ENCODE peak calls at places on chromosomes 11 and 22, in five cellular contexts. One of them, this sample, is unnamed.

GRCh38 chr11:122804161-122804560 is 34.1 kb upstream of the CRTAM start:
- DNase-seq in PC-3: peak; percentile 81
- DNase-seq in hypothalamus: no peak
- DNase-seq in ovary: no peak
- DNase-seq in BJ: no peak
- DNase-seq in this sample: no peak

GRCh38 chr11:499201-500076 is 7.6 kb downstream of the RNH1 start:
- DNase-seq in ovary: no peak
- DNase-seq in hypothalamus: no peak
- DNase-seq in PC-3: no peak
- DNase-seq in BJ: no peak
- DNase-seq in this sample: no peak

GRCh38 chr11:79030448-79030847 is 410.4 kb downstream of the TENM4 start:
- DNase-seq in hypothalamus: no peak
- DNase-seq in BJ: no peak
- DNase-seq in PC-3: no peak
- DNase-seq in ovary: no peak
- DNase-seq in this sample: no peak

GRCh38 chr11:68117896-68118470 is 3.2 kb downstream of the CHKA start:
- DNase-seq in BJ: no peak
- DNase-seq in ovary: no peak
- DNase-seq in hypothalamus: no peak
- DNase-seq in PC-3: peak; percentile 19
- DNase-seq in this sample: no peak

GRCh38 chr22:29071261-29072045 is 1.4 kb upstream of the KREMEN1 start:
- DNase-seq in ovary: peak; percentile 74
- DNase-seq in PC-3: peak; percentile 20
- DNase-seq in hypothalamus: no peak
- DNase-seq in BJ: no peak
- DNase-seq in this sample: peak; percentile 79

GRCh38 chr11:85028329-85029101 is 598.6 kb downstream of the DLG2 start:
- DNase-seq in hypothalamus: no peak
- DNase-seq in BJ: no peak
- DNase-seq in PC-3: no peak
- DNase-seq in ovary: no peak
- DNase-seq in this sample: no peak

GRCh38 chr22:45263790-45264269 is 20.9 kb upstream of the UPK3A start:
- DNase-seq in hypothalamus: peak; percentile 47
- DNase-seq in ovary: peak; percentile 80
- DNase-seq in BJ: no peak
- DNase-seq in PC-3: no peak
- DNase-seq in this sample: peak; percentile 70

GRCh38 chr11:119365071-119365591 is 16.4 kb downstream of the USP2 start:
- DNase-seq in hypothalamus: no peak
- DNase-seq in BJ: no peak
- DNase-seq in ovary: no peak
- DNase-seq in PC-3: no peak
- DNase-seq in this sample: no peak

GRCh38 chr11:116589402-116589801 is 183.4 kb downstream of the BUD13 start:
- DNase-seq in PC-3: no peak
- DNase-seq in hypothalamus: no peak
- DNase-seq in BJ: no peak
- DNase-seq in ovary: no peak
- DNase-seq in this sample: no peak

GRCh38 chr22:50199836-50200332 is 927 bp upstream of the SELENOO start:
- DNase-seq in ovary: peak; percentile 58
- DNase-seq in PC-3: no peak
- DNase-seq in BJ: no peak
- DNase-seq in hypothalamus: no peak
- DNase-seq in this sample: no peak

GRCh38 chr11:44033856-44034255 is 13.9 kb upstream of the ACCSL start:
- DNase-seq in hypothalamus: no peak
- DNase-seq in ovary: no peak
- DNase-seq in PC-3: no peak
- DNase-seq in BJ: no peak
- DNase-seq in this sample: no peak

GRCh38 chr11:117657801-117658200 is 139.2 kb downstream of the DSCAML1 start:
- DNase-seq in ovary: no peak
- DNase-seq in hypothalamus: peak; percentile 51
- DNase-seq in BJ: no peak
- DNase-seq in PC-3: no peak
- DNase-seq in this sample: no peak

GRCh38 chr11:501001-501682 is 5.9 kb downstream of the RNH1 start:
- DNase-seq in BJ: no peak
- DNase-seq in hypothalamus: no peak
- DNase-seq in PC-3: no peak
- DNase-seq in ovary: no peak
- DNase-seq in this sample: no peak

GRCh38 chr11:80473562-80473961 is 1032.7 kb upstream of the TENM4 start:
- DNase-seq in hypothalamus: no peak
- DNase-seq in PC-3: no peak
- DNase-seq in ovary: no peak
- DNase-seq in BJ: no peak
- DNase-seq in this sample: peak; percentile 13

GRCh38 chr11:73095613-73096012 is 46.5 kb downstream of the FCHSD2 start:
- DNase-seq in PC-3: no peak
- DNase-seq in BJ: no peak
- DNase-seq in ovary: no peak
- DNase-seq in hypothalamus: no peak
- DNase-seq in this sample: no peak

GRCh38 chr22:30871391-30872281 is 96.9 kb downstream of the MORC2 start:
- DNase-seq in PC-3: no peak
- DNase-seq in hypothalamus: no peak
- DNase-seq in BJ: no peak
- DNase-seq in ovary: peak; percentile 10
- DNase-seq in this sample: no peak

GRCh38 chr11:113947989-113948388 is 26.9 kb upstream of the HTR3A start:
- DNase-seq in BJ: no peak
- DNase-seq in ovary: no peak
- DNase-seq in PC-3: no peak
- DNase-seq in hypothalamus: no peak
- DNase-seq in this sample: no peak

GRCh38 chr22:37913233-37913721 is 7.2 kb downstream of the MICALL1 start:
- DNase-seq in hypothalamus: no peak
- DNase-seq in BJ: no peak
- DNase-seq in PC-3: no peak
- DNase-seq in ovary: no peak
- DNase-seq in this sample: no peak

GRCh38 chr11:65476632-65477270 is 22.1 kb upstream of the MALAT1 start:
- DNase-seq in hypothalamus: no peak
- DNase-seq in ovary: peak; percentile 45
- DNase-seq in BJ: no peak
- DNase-seq in PC-3: no peak
- DNase-seq in this sample: peak; percentile 27

GRCh38 chr11:225734-226453 is 10.2 kb downstream of the SIRT3 start:
- DNase-seq in ovary: no peak
- DNase-seq in BJ: no peak
- DNase-seq in PC-3: no peak
- DNase-seq in hypothalamus: no peak
- DNase-seq in this sample: no peak

GRCh38 chr11:2523821-2524391 is 79.1 kb downstream of the KCNQ1 start:
- DNase-seq in hypothalamus: no peak
- DNase-seq in ovary: peak; percentile 23
- DNase-seq in BJ: no peak
- DNase-seq in PC-3: no peak
- DNase-seq in this sample: no peak

GRCh38 chr22:50300620-50301257 is 6.7 kb downstream of the PLXNB2 start:
- DNase-seq in BJ: no peak
- DNase-seq in PC-3: no peak
- DNase-seq in ovary: no peak
- DNase-seq in hypothalamus: no peak
- DNase-seq in this sample: no peak

GRCh38 chr11:3177931-3178330 is 12.8 kb upstream of the OSBPL5 start:
- DNase-seq in ovary: no peak
- DNase-seq in PC-3: peak; percentile 59
- DNase-seq in BJ: no peak
- DNase-seq in hypothalamus: no peak
- DNase-seq in this sample: no peak

GRCh38 chr11:60143768-60144167 is 39.1 kb downstream of the MS4A6A start:
- DNase-seq in PC-3: no peak
- DNase-seq in hypothalamus: no peak
- DNase-seq in ovary: no peak
- DNase-seq in BJ: no peak
- DNase-seq in this sample: no peak

GRCh38 chr11:70084046-70084984 is 6.2 kb downstream of the ANO1 start:
- DNase-seq in BJ: no peak
- DNase-seq in PC-3: no peak
- DNase-seq in ovary: no peak
- DNase-seq in hypothalamus: no peak
- DNase-seq in this sample: no peak

GRCh38 chr11:125517116-125517804 is 21.2 kb upstream of the FEZ1 start:
- DNase-seq in ovary: peak; percentile 44
- DNase-seq in PC-3: no peak
- DNase-seq in hypothalamus: peak; percentile 20
- DNase-seq in BJ: no peak
- DNase-seq in this sample: peak; percentile 37

GRCh38 chr11:78927511-78927910 is 352.8 kb upstream of the NARS2 start:
- DNase-seq in BJ: no peak
- DNase-seq in PC-3: no peak
- DNase-seq in ovary: no peak
- DNase-seq in hypothalamus: no peak
- DNase-seq in this sample: no peak

GRCh38 chr22:30190619-30191018 is 55.9 kb downstream of the LIF start:
- DNase-seq in ovary: no peak
- DNase-seq in hypothalamus: no peak
- DNase-seq in BJ: no peak
- DNase-seq in PC-3: no peak
- DNase-seq in this sample: no peak

GRCh38 chr11:67024410-67024809 is 1.5 kb downstream of the SYT12 start:
- DNase-seq in BJ: no peak
- DNase-seq in hypothalamus: no peak
- DNase-seq in ovary: no peak
- DNase-seq in PC-3: peak; percentile 66
- DNase-seq in this sample: peak; percentile 66

GRCh38 chr22:48827228-48827810 is 1000.4 kb downstream of the BRD1 start:
- DNase-seq in BJ: no peak
- DNase-seq in hypothalamus: no peak
- DNase-seq in PC-3: peak; percentile 1
- DNase-seq in ovary: no peak
- DNase-seq in this sample: no peak

GRCh38 chr11:26025680-26026079 is 306.2 kb upstream of the ANO3 start:
- DNase-seq in BJ: no peak
- DNase-seq in hypothalamus: no peak
- DNase-seq in ovary: no peak
- DNase-seq in PC-3: no peak
- DNase-seq in this sample: peak; percentile 1

GRCh38 chr22:39384750-39385480 is 14.7 kb upstream of the TAB1 start:
- DNase-seq in BJ: no peak
- DNase-seq in PC-3: peak; percentile 23
- DNase-seq in hypothalamus: no peak
- DNase-seq in ovary: no peak
- DNase-seq in this sample: no peak

GRCh38 chr11:82895437-82896091 is 4.7 kb downstream of the PRCP start:
- DNase-seq in BJ: no peak
- DNase-seq in ovary: no peak
- DNase-seq in hypothalamus: no peak
- DNase-seq in PC-3: no peak
- DNase-seq in this sample: no peak

GRCh38 chr11:112310867-112311266 is 50.2 kb upstream of the PLET1 start:
- DNase-seq in BJ: no peak
- DNase-seq in ovary: no peak
- DNase-seq in hypothalamus: no peak
- DNase-seq in PC-3: no peak
- DNase-seq in this sample: no peak

GRCh38 chr11:119624102-119624615 is 104.8 kb downstream of the NECTIN1 start:
- DNase-seq in PC-3: peak; percentile 17
- DNase-seq in BJ: no peak
- DNase-seq in ovary: no peak
- DNase-seq in hypothalamus: no peak
- DNase-seq in this sample: no peak